ENCODE peak calls at places on chromosomes 12 and 14, in six cellular contexts. G is HepG2, L is breast epithelium, A is upper lobe of left lung, M is HL-60, W is K562. P is an unnamed sample.

GRCh38 chr12:34289431-34290190 is 267.3 kb downstream of the ALG10 start:
- DNase-seq in A (no peak), G (no peak), L (no peak), W (no peak), M (no peak), P (no peak)

GRCh38 chr14:103422981-103423600 is 37.9 kb downstream of the MARK3 start:
- DNase-seq in L (no peak), W (no peak), M (no peak), A (no peak), G (no peak), P (no peak)

GRCh38 chr12:57983150-57983857 is 41.9 kb downstream of the ATP23 start:
- DNase-seq in M (no peak), W (no peak), L (no peak), G (peak; percentile 12), A (no peak), P (no peak)

GRCh38 chr12:94618995-94619695 is 31.2 kb downstream of the TMCC3 start:
- DNase-seq in W (no peak), G (no peak), M (no peak), L (no peak), A (no peak), P (no peak)

GRCh38 chr12:49038291-49038955 is 19.8 kb upstream of the PRKAG1 start:
- DNase-seq in L (no peak), A (no peak), W (no peak), M (no peak), G (no peak), P (no peak)

GRCh38 chr14:103021817-103022668 is 35.3 kb downstream of the CDC42BPB start:
- DNase-seq in A (no peak), W (no peak), L (no peak), G (no peak), M (no peak), P (no peak)

GRCh38 chr12:53967451-53968059 is 5.4 kb upstream of the HOXC11 start:
- DNase-seq in A (no peak), G (no peak), L (no peak), M (no peak), W (no peak), P (no peak)

GRCh38 chr12:75097003-75097402 is 112.6 kb downstream of the KCNC2 start:
- DNase-seq in M (no peak), A (no peak), W (no peak), G (no peak), L (no peak), P (no peak)

GRCh38 chr12:119843100-119843499 is 34.0 kb downstream of the CIT start:
- DNase-seq in M (no peak), G (no peak), L (no peak), W (no peak), A (peak; percentile 21), P (no peak)

GRCh38 chr12:12985817-12986408 is 14.2 kb downstream of the HEBP1 start:
- DNase-seq in M (no peak), G (peak; percentile 11), W (peak; percentile 26), L (no peak), A (peak; percentile 43), P (no peak)

GRCh38 chr14:69880051-69880487 is 853 bp downstream of the SMOC1 start:
- DNase-seq in M (no peak), W (no peak), A (no peak), G (peak; percentile 46), L (no peak), P (no peak)

GRCh38 chr12:54215990-54216579 is 27.3 kb upstream of the SMUG1 start:
- DNase-seq in A (no peak), W (peak; percentile 49), M (no peak), L (no peak), G (no peak), P (no peak)

GRCh38 chr12:100753837-100754236 is 40.7 kb upstream of the ANO4 start:
- DNase-seq in G (no peak), L (no peak), M (no peak), A (no peak), W (no peak), P (no peak)

GRCh38 chr14:67557656-67558055 is 24.6 kb downstream of the PLEKHH1 start:
- DNase-seq in W (no peak), A (no peak), M (no peak), L (no peak), G (no peak), P (no peak)

GRCh38 chr12:105083041-105083440 is 1.2 kb downstream of the ALDH1L2 start:
- DNase-seq in G (no peak), M (no peak), W (no peak), A (no peak), L (no peak), P (no peak)

GRCh38 chr12:105089817-105090216 is 5.6 kb upstream of the ALDH1L2 start:
- DNase-seq in A (no peak), M (no peak), W (no peak), L (no peak), G (no peak), P (no peak)

GRCh38 chr12:105085537-105085936 is 1.3 kb upstream of the ALDH1L2 start:
- DNase-seq in A (no peak), L (no peak), G (no peak), M (no peak), W (no peak), P (no peak)

GRCh38 chr12:105083551-105084105 is 630 bp downstream of the ALDH1L2 start:
- DNase-seq in M (peak; percentile 35), A (peak; percentile 52), G (no peak), W (no peak), L (peak; percentile 31), P (peak; percentile 94)

GRCh38 chr12:105084251-105085250 is at the start of gene ALDH1L2:
- DNase-seq in A (peak; percentile 88), G (peak; percentile 15), L (peak; percentile 62), W (peak; percentile 83), M (peak; percentile 31), P (peak; percentile 95)
- TF ChIP-seq POLR2AphosphoS5 in A (no peak), G (no peak), L (no peak), W (no peak), M (no peak), P (no peak)

GRCh38 chr14:77590845-77591506 is 25.5 kb downstream of the SPTLC2 start:
- DNase-seq in L (no peak), A (no peak), M (no peak), W (no peak), G (no peak), P (no peak)
- TF ChIP-seq POLR2AphosphoS5 in L (no peak), A (no peak), M (no peak), W (no peak), G (no peak), P (no peak)

GRCh38 chr14:104881369-104881979 is 16.4 kb downstream of the CEP170B start:
- DNase-seq in W (no peak), A (no peak), L (no peak), G (no peak), M (no peak), P (no peak)

GRCh38 chr14:104885031-104885972 is 20.2 kb downstream of the CEP170B start:
- DNase-seq in L (no peak), M (no peak), W (no peak), G (no peak), A (peak; percentile 15), P (no peak)

GRCh38 chr14:104883681-104884361 is 18.8 kb downstream of the CEP170B start:
- DNase-seq in M (no peak), W (no peak), A (no peak), L (no peak), G (no peak), P (no peak)

GRCh38 chr14:104882325-104882973 is 17.4 kb downstream of the CEP170B start:
- DNase-seq in L (no peak), G (no peak), W (peak; percentile 76), M (no peak), A (peak; percentile 83), P (no peak)

GRCh38 chr14:104882991-104883660 is 18.1 kb downstream of the CEP170B start:
- DNase-seq in M (no peak), L (no peak), W (no peak), G (no peak), A (no peak), P (no peak)
- TF ChIP-seq POLR2AphosphoS5 in M (no peak), L (no peak), W (no peak), G (no peak), A (no peak), P (no peak)

GRCh38 chr12:6115389-6115788 is 9.1 kb downstream of the VWF start:
- DNase-seq in A (no peak), L (no peak), G (no peak), M (no peak), W (no peak), P (no peak)
- TF ChIP-seq POLR2AphosphoS5 in A (no peak), L (no peak), G (no peak), M (no peak), W (no peak), P (no peak)

GRCh38 chr14:73752297-73752992 is 38.3 kb upstream of the PNMA1 start:
- DNase-seq in L (peak; percentile 88), A (no peak), M (no peak), W (no peak), G (no peak), P (no peak)
- TF ChIP-seq POLR2AphosphoS5 in L (no peak), A (no peak), M (no peak), W (no peak), G (no peak), P (peak; percentile 46)

GRCh38 chr12:6946033-6946919 is 2.5 kb downstream of the C12orf57 start:
- DNase-seq in A (peak; percentile 97), G (peak; percentile 96), W (peak; percentile 65), L (peak; percentile 97), M (peak; percentile 86), P (no peak)
- TF ChIP-seq POLR2AphosphoS5 in A (peak; percentile 53), G (peak; percentile 89), W (no peak), L (peak; percentile 17), M (peak; percentile 31), P (peak; percentile 35)

GRCh38 chr14:101875726-101876268 is 88.6 kb upstream of the DYNC1H1 start:
- DNase-seq in M (no peak), G (no peak), L (no peak), W (no peak), A (no peak), P (no peak)

GRCh38 chr14:101877766-101878165 is 86.6 kb upstream of the DYNC1H1 start:
- DNase-seq in W (no peak), L (no peak), G (no peak), M (no peak), A (no peak), P (no peak)

GRCh38 chr14:101875041-101875725 is 89.2 kb upstream of the DYNC1H1 start:
- DNase-seq in M (no peak), L (no peak), G (no peak), A (no peak), W (no peak), P (no peak)

GRCh38 chr14:101878222-101879211 is 85.9 kb upstream of the DYNC1H1 start:
- DNase-seq in M (no peak), W (no peak), A (no peak), L (no peak), G (no peak), P (no peak)

DNA sequence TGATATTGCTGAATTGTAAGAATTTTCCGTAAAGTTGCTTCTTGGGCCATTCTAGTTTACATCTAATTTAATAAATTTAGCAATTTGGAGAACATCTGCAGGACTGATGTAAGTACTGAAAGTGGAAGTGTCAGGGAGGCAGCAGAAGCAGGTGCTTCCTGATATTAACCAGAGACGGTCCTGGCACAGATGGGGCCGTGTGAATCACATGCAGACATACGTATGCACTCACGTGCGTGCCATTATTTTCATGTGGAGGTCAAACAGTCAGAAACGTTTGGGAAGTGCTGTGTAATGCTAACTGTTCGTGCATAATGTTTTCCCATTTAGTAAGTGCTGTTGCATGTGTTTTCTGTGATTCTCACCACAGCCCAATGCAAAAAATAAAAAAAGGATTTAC is 87.8 kb upstream of the DYNC1H1 start:
- DNase-seq in M (peak; percentile 99), W (no peak), G (no peak), L (peak; percentile 54), A (peak; percentile 79), P (peak; percentile 96)
- TF ChIP-seq POLR2AphosphoS5 in M (peak; percentile 100), W (no peak), G (no peak), L (peak; percentile 82), A (peak; percentile 74), P (peak; percentile 98)

GRCh38 chr12:2168808-2169207 is 116.0 kb downstream of the CACNA1C start:
- DNase-seq in M (no peak), L (no peak), W (no peak), A (no peak), G (peak; percentile 81), P (no peak)
- TF ChIP-seq POLR2AphosphoS5 in M (no peak), L (no peak), W (no peak), A (no peak), G (no peak), P (peak; percentile 40)

P was measured in esophagus muscularis mucosa.